ENCODE peak calls at places on chromosomes 11 and 22, in seven cellular contexts. H, T, F, C, O, A and W are unnamed samples.

GRCh38 chr22:27132896-27133500 is 475.6 kb downstream of the MIAT start:
- DNase-seq in H (no peak), T (no peak), F (no peak), C (no peak), O (no peak), A (no peak), W (no peak)

GRCh38 chr22:17785185-17786184 is 11.2 kb upstream of the BID start:
- DNase-seq in H (no peak), T (peak), F (no peak), C (no peak), O (peak), A (peak), W (peak)

GRCh38 chr22:23591203-23591791 is 11.2 kb upstream of the IGLL1 start:
- DNase-seq in H (peak), T (peak), F (peak), C (peak), O (peak), A (peak), W (peak)

GRCh38 chr11:44674809-44675208 is 52.0 kb upstream of the TSPAN18 start:
- DNase-seq in H (no peak), T (no peak), F (no peak), C (no peak), O (no peak), A (peak), W (no peak)

GRCh38 chr11:123454060-123454651 is 24.1 kb downstream of the GRAMD1B start:
- DNase-seq in H (no peak), T (peak), F (no peak), C (peak), O (no peak), A (peak), W (no peak)

GRCh38 chr22:46995501-46996360 is 233.3 kb downstream of the TBC1D22A start:
- DNase-seq in H (no peak), T (no peak), F (peak), C (no peak), O (no peak), A (no peak), W (no peak)

GRCh38 chr11:20197881-20198280 is 37.6 kb upstream of the DBX1 start:
- DNase-seq in H (no peak), T (no peak), F (no peak), C (no peak), O (no peak), A (no peak), W (no peak)

GRCh38 chr11:44030276-44030932 is 17.4 kb upstream of the ACCSL start:
- DNase-seq in H (no peak), T (no peak), F (no peak), C (no peak), O (no peak), A (peak), W (peak)

GRCh38 chr11:12725863-12726666 is 51.8 kb downstream of the TEAD1 start:
- DNase-seq in H (no peak), T (no peak), F (no peak), C (peak), O (no peak), A (peak), W (no peak)

GRCh38 chr11:88979641-88980040 is 86.1 kb downstream of the GRM5 start:
- DNase-seq in H (no peak), T (no peak), F (no peak), C (no peak), O (no peak), A (peak), W (no peak)

GRCh38 chr11:13135385-13136271 is 126.5 kb downstream of the RASSF10 start:
- DNase-seq in H (peak), T (no peak), F (no peak), C (peak), O (no peak), A (no peak), W (peak)

GRCh38 chr11:124878497-124879228 is 13.4 kb downstream of the ROBO3 start:
- DNase-seq in H (no peak), T (no peak), F (no peak), C (no peak), O (no peak), A (no peak), W (no peak)

GRCh38 chr11:65377036-65377435 is 5.4 kb downstream of the SLC25A45 start:
- DNase-seq in H (no peak), T (no peak), F (no peak), C (no peak), O (no peak), A (no peak), W (no peak)

GRCh38 chr11:111975076-111975806 is 38.1 kb downstream of the DIXDC1 start:
- DNase-seq in H (peak), T (no peak), F (no peak), C (no peak), O (no peak), A (no peak), W (no peak)

GRCh38 chr11:60172011-60172410 is 10.9 kb downstream of the MS4A6A start:
- DNase-seq in H (no peak), T (no peak), F (no peak), C (no peak), O (no peak), A (peak), W (no peak)

GRCh38 chr11:24298126-24298525 is 198.7 kb upstream of the LUZP2 start:
- DNase-seq in H (no peak), T (no peak), F (no peak), C (no peak), O (no peak), A (peak), W (no peak)

GRCh38 chr22:26646158-26646557 is 11.2 kb upstream of the MIAT start:
- DNase-seq in H (no peak), T (no peak), F (no peak), C (no peak), O (no peak), A (no peak), W (no peak)

GRCh38 chr11:107733518-107733917 is 21.7 kb upstream of the SLN start:
- DNase-seq in H (no peak), T (no peak), F (no peak), C (no peak), O (no peak), A (peak), W (no peak)

GRCh38 chr22:47495102-47495501 is 732.7 kb downstream of the TBC1D22A start:
- DNase-seq in H (no peak), T (no peak), F (no peak), C (no peak), O (no peak), A (no peak), W (no peak)

GRCh38 chr22:22814666-22815396 is 72.8 kb upstream of the IGLL5 start:
- DNase-seq in H (no peak), T (no peak), F (no peak), C (no peak), O (no peak), A (no peak), W (no peak)

GRCh38 chr11:73236879-73237278 is 18.8 kb downstream of the P2RY2 start:
- DNase-seq in H (no peak), T (peak), F (no peak), C (peak), O (no peak), A (peak), W (peak)

GRCh38 chr11:112961751-112962747 is 829 bp downstream of the NCAM1 start:
- DNase-seq in H (peak), T (no peak), F (peak), C (no peak), O (no peak), A (no peak), W (no peak)

GRCh38 chr22:30411780-30412179 is 13.8 kb upstream of the MTFP1 start:
- DNase-seq in H (no peak), T (no peak), F (no peak), C (no peak), O (no peak), A (peak), W (no peak)

GRCh38 chr11:96267490-96268010 is 75.4 kb downstream of the MAML2 start:
- DNase-seq in H (no peak), T (no peak), F (no peak), C (no peak), O (no peak), A (no peak), W (no peak)

GRCh38 chr11:73412308-73412707 is 36.1 kb downstream of the RELT start:
- DNase-seq in H (no peak), T (no peak), F (no peak), C (no peak), O (no peak), A (peak), W (no peak)

GRCh38 chr22:19178065-19178658 is 374 bp downstream of the SLC25A1 start:
- DNase-seq in H (no peak), T (peak), F (no peak), C (no peak), O (no peak), A (peak), W (peak)

GRCh38 chr11:1297011-1297575 is 12.3 kb downstream of the TOLLIP start:
- DNase-seq in H (no peak), T (no peak), F (peak), C (no peak), O (no peak), A (no peak), W (no peak)

GRCh38 chr11:123504401-123504800 is 74.3 kb downstream of the GRAMD1B start:
- DNase-seq in H (no peak), T (no peak), F (no peak), C (no peak), O (no peak), A (no peak), W (no peak)

GRCh38 chr22:50056214-50056972 is 1.7 kb downstream of the TTLL8 start:
- DNase-seq in H (no peak), T (no peak), F (no peak), C (no peak), O (no peak), A (no peak), W (peak)

GRCh38 chr22:44935724-44936123 is 74.1 kb downstream of the PHF21B start:
- DNase-seq in H (no peak), T (no peak), F (no peak), C (no peak), O (no peak), A (no peak), W (no peak)

GRCh38 chr11:69449320-69450063 is 32.0 kb upstream of the LINC01488 start:
- DNase-seq in H (no peak), T (no peak), F (no peak), C (peak), O (no peak), A (no peak), W (no peak)

GRCh38 chr11:84564867-84565184 is 1062.3 kb downstream of the DLG2 start:
- DNase-seq in H (no peak), T (no peak), F (no peak), C (no peak), O (no peak), A (no peak), W (no peak)

GRCh38 chr11:55714982-55715888 is 53.2 kb downstream of the OR4C6 start:
- DNase-seq in H (no peak), T (no peak), F (no peak), C (no peak), O (no peak), A (no peak), W (no peak)

GRCh38 chr11:113176561-113176960 is 137.8 kb upstream of the TTC12 start:
- DNase-seq in H (no peak), T (no peak), F (no peak), C (no peak), O (peak), A (no peak), W (no peak)

GRCh38 chr11:13669544-13670488 is 1.3 kb downstream of the FAR1 start:
- DNase-seq in H (no peak), T (no peak), F (no peak), C (no peak), O (no peak), A (peak), W (no peak)

GRCh38 chr11:116257092-116257491 is 515.7 kb downstream of the BUD13 start:
- DNase-seq in H (no peak), T (no peak), F (no peak), C (no peak), O (no peak), A (peak), W (peak)

GRCh38 chr11:113519989-113520613 is 44.9 kb upstream of the DRD2 start:
- DNase-seq in H (no peak), T (no peak), F (no peak), C (peak), O (no peak), A (no peak), W (no peak)